ENCODE peak calls at places on chromosomes 3 and 15, in four cellular contexts. G, B, X and Q are unnamed samples.
A peak's percentile ranks its signal among the peaks of the same experiment; 100 is the strongest.

GRCh38 chr15:47888721-47889120 is 171.4 kb downstream of the SEMA6D start:
- DNase-seq in X (no peak), B (no peak), G (no peak), Q (no peak)

GRCh38 chr15:88641959-88642452 is 3.2 kb downstream of the ISG20 start:
- DNase-seq in B (no peak), X (no peak), G (no peak), Q (no peak)

GRCh38 chr3:134471521-134472193 is 14.1 kb downstream of the ANAPC13 start:
- DNase-seq in B (peak; percentile 93), X (no peak), G (no peak), Q (peak; percentile 70)

GRCh38 chr3:143330316-143330868 is 210.8 kb downstream of the CHST2 start:
- DNase-seq in G (no peak), X (no peak), B (no peak), Q (no peak)

GRCh38 chr15:75215107-75216004 is 13.7 kb downstream of the C15orf39 start:
- DNase-seq in B (no peak), G (no peak), X (no peak), Q (no peak)

GRCh38 chr15:83784975-83785374 is 131.1 kb downstream of the ADAMTSL3 start:
- DNase-seq in B (peak; percentile 4), G (no peak), X (no peak), Q (no peak)

GRCh38 chr15:23954931-23955330 is 267.8 kb upstream of the NDN start:
- DNase-seq in B (peak; percentile 33), X (no peak), G (no peak), Q (no peak)

GRCh38 chr3:127628788-127629456 is at the start of gene PODXL2:
- DNase-seq in G (peak; percentile 22), B (peak; percentile 80), X (peak; percentile 22), Q (peak; percentile 66)

GRCh38 chr15:75203017-75203907 is 1.6 kb downstream of the C15orf39 start:
- DNase-seq in X (no peak), G (no peak), B (peak; percentile 30), Q (peak; percentile 29)

GRCh38 chr3:65751123-65751700 is 287.5 kb downstream of the MAGI1 start:
- DNase-seq in G (no peak), B (peak; percentile 19), X (no peak), Q (peak; percentile 39)

GRCh38 chr3:184687363-184688049 is 24.4 kb downstream of the MAGEF1 start:
- DNase-seq in X (no peak), B (no peak), G (no peak), Q (peak; percentile 28)

GRCh38 chr3:15726043-15726442 is 71.7 kb downstream of the ANKRD28 start:
- DNase-seq in X (no peak), B (no peak), G (no peak), Q (no peak)

GRCh38 chr3:23094890-23095462 is 108.2 kb upstream of the UBE2E2 start:
- DNase-seq in X (no peak), B (peak; percentile 58), G (no peak), Q (peak; percentile 78)

GRCh38 chr3:190696777-190697501 is 165.6 kb downstream of the GMNC start:
- DNase-seq in G (no peak), X (no peak), B (peak; percentile 11), Q (peak; percentile 42)

GRCh38 chr3:171646357-171647133 is 163.7 kb downstream of the PLD1 start:
- DNase-seq in X (no peak), G (no peak), B (peak; percentile 36), Q (peak; percentile 59)

GRCh38 chr3:153163349-153164008 is 1.5 kb downstream of the RAP2B start:
- DNase-seq in X (no peak), B (no peak), G (no peak), Q (peak; percentile 61)

GRCh38 chr15:78000089-78000926 is 77.2 kb downstream of the TBC1D2B start:
- DNase-seq in B (peak; percentile 77), G (peak; percentile 77), X (peak; percentile 85), Q (no peak)

GRCh38 chr3:77825045-77825827 is 785.3 kb downstream of the ROBO2 start:
- DNase-seq in X (no peak), G (no peak), B (peak; percentile 0), Q (peak; percentile 73)

GRCh38 chr15:70690491-70691281 is 72.7 kb downstream of the UACA start:
- DNase-seq in G (no peak), X (no peak), B (no peak), Q (no peak)

GRCh38 chr15:97944724-97945123 is 15.8 kb upstream of the ARRDC4 start:
- DNase-seq in X (no peak), B (no peak), G (no peak), Q (no peak)

GRCh38 chr15:75067123-75067854 is 43.9 kb downstream of the PPCDC start:
- DNase-seq in X (no peak), B (peak; percentile 88), G (no peak), Q (peak; percentile 95)

GRCh38 chr3:89867286-89867685 is 759.9 kb downstream of the EPHA3 start:
- DNase-seq in B (no peak), G (no peak), X (no peak), Q (no peak)

GRCh38 chr15:96225642-96226259 is 104.7 kb upstream of the NR2F2 start:
- DNase-seq in B (no peak), X (no peak), G (no peak), Q (no peak)

GRCh38 chr15:70126382-70126781 is 28.7 kb upstream of the TLE3 start:
- DNase-seq in G (no peak), X (no peak), B (no peak), Q (no peak)